ENCODE peak calls at places on chromosomes 16 and 17, in five cellular contexts. One of them, this sample, is unnamed.
A peak's percentile ranks its signal among the peaks of the same experiment; 100 is the strongest.

GRCh38 chr16:77431131-77431670 is 3.6 kb downstream of the ADAMTS18 start:
- DNase-seq in HEK293T: no peak
- DNase-seq in H1: no peak
- DNase-seq in GM12878: no peak
- DNase-seq in HepG2: no peak
- DNase-seq in this sample: no peak

GRCh38 chr17:72502111-72502939 is 381.5 kb downstream of the SOX9 start:
- DNase-seq in HEK293T: no peak
- DNase-seq in H1: no peak
- DNase-seq in GM12878: no peak
- DNase-seq in HepG2: peak; percentile 93
- DNase-seq in this sample: no peak

GRCh38 chr17:50163846-50164696 is 1.7 kb upstream of the SGCA start:
- DNase-seq in HEK293T: no peak
- DNase-seq in H1: no peak
- DNase-seq in GM12878: peak; percentile 56
- DNase-seq in HepG2: no peak
- DNase-seq in this sample: no peak

GRCh38 chr16:28609631-28610594 is at the start of gene SULT1A1:
- DNase-seq in HEK293T: no peak
- DNase-seq in H1: no peak
- DNase-seq in GM12878: no peak
- DNase-seq in HepG2: peak; percentile 93
- DNase-seq in this sample: no peak

GRCh38 chr17:71114911-71115668 is 945.8 kb downstream of the KCNJ2 start:
- DNase-seq in HEK293T: no peak
- DNase-seq in H1: no peak
- DNase-seq in GM12878: no peak
- DNase-seq in HepG2: no peak
- DNase-seq in this sample: no peak

GRCh38 chr17:50397111-50397918 is at the start of gene LRRC59:
- DNase-seq in HEK293T: peak; percentile 95
- DNase-seq in H1: peak; percentile 98
- DNase-seq in GM12878: peak; percentile 55
- DNase-seq in HepG2: peak; percentile 81
- DNase-seq in this sample: peak; percentile 51

GRCh38 chr17:78356163-78356713 is 3.6 kb downstream of the SOCS3 start:
- DNase-seq in HEK293T: no peak
- DNase-seq in H1: peak; percentile 74
- DNase-seq in GM12878: peak; percentile 97
- DNase-seq in HepG2: no peak
- DNase-seq in this sample: peak; percentile 69

GRCh38 chr16:58037365-58038057 is 12.0 kb downstream of the MMP15 start:
- DNase-seq in HEK293T: no peak
- DNase-seq in H1: no peak
- DNase-seq in GM12878: no peak
- DNase-seq in HepG2: no peak
- DNase-seq in this sample: no peak

GRCh38 chr17:37131064-37131463 is 182.3 kb downstream of the AATF start:
- DNase-seq in HEK293T: no peak
- DNase-seq in H1: no peak
- DNase-seq in GM12878: no peak
- DNase-seq in HepG2: no peak
- DNase-seq in this sample: no peak

GRCh38 chr17:28887871-28888471 is 9.6 kb downstream of the FLOT2 start:
- DNase-seq in HEK293T: no peak
- DNase-seq in H1: no peak
- DNase-seq in GM12878: no peak
- DNase-seq in HepG2: no peak
- DNase-seq in this sample: no peak

GRCh38 chr16:70253291-70254094 is 1.8 kb upstream of the EXOSC6 start:
- DNase-seq in HEK293T: peak; percentile 54
- DNase-seq in H1: peak; percentile 81
- DNase-seq in GM12878: no peak
- DNase-seq in HepG2: peak; percentile 45
- DNase-seq in this sample: peak; percentile 54

GRCh38 chr16:67207857-67208524 is 9.1 kb downstream of the ELMO3 start:
- DNase-seq in HEK293T: no peak
- DNase-seq in H1: no peak
- DNase-seq in GM12878: no peak
- DNase-seq in HepG2: no peak
- DNase-seq in this sample: no peak

DNA sequence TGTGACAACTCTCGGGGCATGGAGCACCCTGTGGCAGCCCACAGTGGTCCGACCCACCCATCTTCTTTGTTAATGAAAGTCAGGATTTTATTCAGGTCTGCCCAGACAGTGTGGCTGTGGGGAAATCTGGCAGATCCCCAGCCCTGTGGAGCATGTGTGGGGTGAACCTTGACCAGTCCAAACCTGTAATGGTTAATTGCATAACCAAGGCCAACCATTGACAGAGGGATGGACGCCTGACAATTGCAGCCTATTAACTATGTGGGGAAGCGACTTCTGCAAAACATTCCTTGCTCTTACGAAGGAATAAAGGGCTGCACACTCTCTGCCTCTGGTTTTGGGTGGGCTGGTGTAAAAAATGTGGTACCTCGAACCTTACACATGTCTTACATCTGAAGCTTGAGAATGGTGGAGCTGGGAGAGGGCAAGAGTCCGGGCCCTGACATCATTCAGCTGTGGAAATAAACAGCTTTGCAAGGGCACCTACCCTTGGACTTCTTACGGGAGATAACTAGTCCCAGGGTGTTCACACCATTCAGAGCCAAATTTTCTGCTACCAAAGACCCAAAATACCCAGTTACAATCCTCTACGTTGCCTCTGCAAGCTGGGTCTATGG is 35.8 kb downstream of the MAF start:
- DNase-seq in HEK293T: no peak
- DNase-seq in H1: no peak
- DNase-seq in GM12878: no peak
- DNase-seq in HepG2: peak; percentile 59
- DNase-seq in this sample: no peak
- TF ChIP-seq SUZ12 in HEK293T: no peak
- TF ChIP-seq SUZ12 in H1: no peak
- TF ChIP-seq SUZ12 in GM12878: no peak
- TF ChIP-seq SUZ12 in HepG2: no peak
- TF ChIP-seq SUZ12 in this sample: no peak

DNA sequence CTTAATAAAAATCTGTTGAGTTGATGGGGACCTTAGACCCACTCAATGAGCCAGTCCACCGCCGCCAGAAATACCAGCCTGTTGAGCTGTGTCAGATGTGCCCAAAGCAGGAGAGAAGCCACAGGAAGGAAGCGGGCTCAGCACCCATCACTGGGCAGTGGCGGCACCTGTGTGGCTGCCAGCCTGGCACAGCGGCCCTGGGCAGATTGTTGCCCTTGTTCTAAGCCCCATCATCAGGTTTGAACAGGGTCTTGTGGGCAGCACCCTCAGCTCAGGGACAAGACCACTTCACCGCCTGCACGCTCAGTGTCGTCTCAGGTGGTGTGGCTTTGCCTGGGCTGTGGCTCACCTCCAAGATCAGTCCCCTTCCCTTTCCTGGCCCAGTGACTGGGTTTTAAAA is 9.3 kb downstream of the ENDOV start:
- DNase-seq in HEK293T: no peak
- DNase-seq in H1: no peak
- DNase-seq in GM12878: no peak
- DNase-seq in HepG2: no peak
- DNase-seq in this sample: no peak
- TF ChIP-seq SUZ12 in HEK293T: no peak
- TF ChIP-seq SUZ12 in H1: no peak
- TF ChIP-seq SUZ12 in GM12878: no peak
- TF ChIP-seq SUZ12 in HepG2: no peak
- TF ChIP-seq SUZ12 in this sample: no peak

GRCh38 chr16:346587-346986 is 5.9 kb downstream of the AXIN1 start:
- DNase-seq in HEK293T: no peak
- DNase-seq in H1: peak; percentile 40
- DNase-seq in GM12878: no peak
- DNase-seq in HepG2: no peak
- DNase-seq in this sample: no peak
- TF ChIP-seq SUZ12 in HEK293T: no peak
- TF ChIP-seq SUZ12 in H1: no peak
- TF ChIP-seq SUZ12 in GM12878: no peak
- TF ChIP-seq SUZ12 in HepG2: no peak
- TF ChIP-seq SUZ12 in this sample: no peak

GRCh38 chr16:55834044-55834443 is 1.1 kb upstream of the CES1 start:
- DNase-seq in HEK293T: no peak
- DNase-seq in H1: no peak
- DNase-seq in GM12878: peak; percentile 31
- DNase-seq in HepG2: no peak
- DNase-seq in this sample: no peak

GRCh38 chr16:55832788-55833583 is at the start of gene CES1:
- DNase-seq in HEK293T: no peak
- DNase-seq in H1: no peak
- DNase-seq in GM12878: no peak
- DNase-seq in HepG2: peak; percentile 94
- DNase-seq in this sample: no peak

GRCh38 chr16:55832425-55832787 is 490 bp downstream of the CES1 start:
- DNase-seq in HEK293T: no peak
- DNase-seq in H1: no peak
- DNase-seq in GM12878: no peak
- DNase-seq in HepG2: peak; percentile 10
- DNase-seq in this sample: no peak

GRCh38 chr16:55836158-55836611 is 3.3 kb upstream of the CES1 start:
- DNase-seq in HEK293T: no peak
- DNase-seq in H1: no peak
- DNase-seq in GM12878: no peak
- DNase-seq in HepG2: peak; percentile 50
- DNase-seq in this sample: no peak

DNA sequence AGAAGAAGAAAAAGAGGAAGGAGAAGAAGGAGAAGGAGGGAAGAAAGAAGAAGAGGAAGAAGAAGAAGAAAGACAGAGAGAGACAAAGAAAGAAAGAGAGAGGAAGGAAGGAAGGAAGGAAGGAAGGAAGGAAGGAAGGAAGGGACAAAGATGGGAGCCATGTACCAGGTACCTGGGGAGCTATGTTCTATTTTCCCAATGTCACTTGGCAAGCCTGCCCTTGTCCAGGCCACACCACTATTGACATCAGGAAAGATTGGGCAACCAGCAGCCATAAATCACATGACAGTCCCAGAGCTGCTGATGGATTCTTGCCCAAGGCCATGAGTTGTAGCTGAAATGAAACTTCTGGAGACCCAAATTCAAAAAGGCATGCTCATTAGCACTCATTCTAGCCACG is 2.7 kb upstream of the CES1 start:
- DNase-seq in HEK293T: no peak
- DNase-seq in H1: no peak
- DNase-seq in GM12878: no peak
- DNase-seq in HepG2: peak; percentile 73
- DNase-seq in this sample: no peak
- TF ChIP-seq SUZ12 in HEK293T: no peak
- TF ChIP-seq SUZ12 in H1: no peak
- TF ChIP-seq SUZ12 in GM12878: no peak
- TF ChIP-seq SUZ12 in HepG2: no peak
- TF ChIP-seq SUZ12 in this sample: no peak